ENCODE peak calls at places on chromosomes 1 and 21, in four cellular contexts. E, N, Z and A are unnamed samples.

GRCh38 chr1:57202254-57202653 is 221.6 kb downstream of the DAB1 start:
- DNase-seq in E (no peak), N (no peak), Z (no peak), A (no peak)

GRCh38 chr1:174060090-174060489 is 37.9 kb upstream of the RC3H1 start:
- DNase-seq in E (no peak), N (no peak), Z (no peak), A (no peak)

GRCh38 chr1:168264296-168264695 is 16.4 kb upstream of the TBX19 start:
- DNase-seq in E (no peak), N (no peak), Z (no peak), A (no peak)

GRCh38 chr21:15514073-15514946 is 215.5 kb upstream of the USP25 start:
- DNase-seq in E (no peak), N (no peak), Z (peak), A (peak)

GRCh38 chr1:40638097-40639036 is 27.1 kb downstream of the RIMS3 start:
- DNase-seq in E (no peak), N (no peak), Z (no peak), A (no peak)

GRCh38 chr1:44505210-44505993 is 100.3 kb downstream of the RNF220 start:
- DNase-seq in E (no peak), N (no peak), Z (no peak), A (no peak)

GRCh38 chr1:223039990-223040389 is 103.1 kb downstream of the TLR5 start:
- DNase-seq in E (no peak), N (peak), Z (no peak), A (no peak)

GRCh38 chr1:4265836-4266235 is 365.8 kb upstream of the C1orf174 start:
- DNase-seq in E (no peak), N (no peak), Z (no peak), A (no peak)

GRCh38 chr21:44006017-44006624 is 6.0 kb upstream of the TRAPPC10 start:
- DNase-seq in E (peak), N (no peak), Z (no peak), A (no peak)

GRCh38 chr1:26999440-26999987 is 6.0 kb downstream of the TRNP1 start:
- DNase-seq in E (peak), N (no peak), Z (no peak), A (no peak)

GRCh38 chr1:22702671-22703070 is 8.0 kb upstream of the EPHB2 start:
- DNase-seq in E (no peak), N (no peak), Z (no peak), A (no peak)

GRCh38 chr1:94398356-94398755 is 19.8 kb upstream of the ABCD3 start:
- DNase-seq in E (no peak), N (no peak), Z (no peak), A (no peak)

GRCh38 chr1:52588535-52588934 is 13.6 kb upstream of the GPX7 start:
- DNase-seq in E (no peak), N (no peak), Z (no peak), A (no peak)

GRCh38 chr1:31694910-31695300 is 8.9 kb downstream of the COL16A1 start:
- DNase-seq in E (no peak), N (no peak), Z (no peak), A (no peak)

GRCh38 chr1:208974721-208975120 is 608.8 kb upstream of the CAMK1G start:
- DNase-seq in E (no peak), N (no peak), Z (no peak), A (no peak)

GRCh38 chr1:244210884-244211558 is 159.9 kb downstream of the ZBTB18 start:
- DNase-seq in E (no peak), N (peak), Z (no peak), A (no peak)

GRCh38 chr1:93776728-93777127 is 95.1 kb upstream of the BCAR3 start:
- DNase-seq in E (no peak), N (no peak), Z (no peak), A (no peak)

GRCh38 chr1:212621830-212622315 is 13.3 kb downstream of the ATF3 start:
- DNase-seq in E (no peak), N (no peak), Z (no peak), A (no peak)